ENCODE peak calls at places on chromosomes 3 and 15, in eight cellular contexts. T, Z, H, V, U, Y, Q and E are unnamed samples.

GRCh38 chr3:163708428-163708827 is 1369.9 kb downstream of the SI start:
- ATAC-seq in T (no peak), Z (no peak), H (no peak), V (no peak), U (no peak), Y (no peak), Q (no peak), E (no peak)

GRCh38 chr3:13853978-13854296 is 25.9 kb downstream of the WNT7A start:
- ATAC-seq in T (no peak), Z (no peak), H (no peak), V (no peak), U (no peak), Y (no peak), Q (no peak), E (no peak)

GRCh38 chr15:51861557-51862350 is 32.3 kb downstream of the TMOD3 start:
- ATAC-seq in T (no peak), Z (peak), H (no peak), V (no peak), U (peak), Y (no peak), Q (no peak), E (no peak)

GRCh38 chr3:41985018-41985417 is 23.1 kb upstream of the ULK4 start:
- ATAC-seq in T (no peak), Z (no peak), H (no peak), V (no peak), U (no peak), Y (no peak), Q (no peak), E (no peak)

GRCh38 chr3:54773251-54773650 is 154.6 kb downstream of the LRTM1 start:
- ATAC-seq in T (no peak), Z (no peak), H (no peak), V (no peak), U (no peak), Y (no peak), Q (no peak), E (no peak)

GRCh38 chr3:4757056-4757948 is 221.9 kb upstream of the BHLHE40 start:
- ATAC-seq in T (no peak), Z (peak), H (no peak), V (no peak), U (no peak), Y (peak), Q (no peak), E (no peak)

GRCh38 chr3:8506611-8507061 is 5.0 kb downstream of the LMCD1 start:
- ATAC-seq in T (no peak), Z (no peak), H (no peak), V (no peak), U (no peak), Y (no peak), Q (no peak), E (no peak)

GRCh38 chr3:88188436-88188835 is 38.7 kb downstream of the C3orf38 start:
- ATAC-seq in T (no peak), Z (no peak), H (no peak), V (no peak), U (no peak), Y (no peak), Q (no peak), E (no peak)

GRCh38 chr15:66766282-66767228 is 64.5 kb downstream of the SMAD6 start:
- ATAC-seq in T (no peak), Z (no peak), H (no peak), V (no peak), U (no peak), Y (no peak), Q (no peak), E (no peak)

GRCh38 chr15:73227433-73228056 is 141.2 kb downstream of the HCN4 start:
- ATAC-seq in T (no peak), Z (no peak), H (no peak), V (no peak), U (no peak), Y (no peak), Q (no peak), E (no peak)

GRCh38 chr3:33440328-33440577 is at the start of gene UBP1:
- ATAC-seq in T (peak), Z (peak), H (no peak), V (no peak), U (no peak), Y (no peak), Q (peak), E (peak)

GRCh38 chr3:8724108-8724752 is 9.4 kb upstream of the CAV3 start:
- ATAC-seq in T (no peak), Z (no peak), H (no peak), V (no peak), U (no peak), Y (no peak), Q (no peak), E (no peak)

GRCh38 chr15:34039506-34040123 is 611 bp upstream of the AVEN start:
- ATAC-seq in T (peak), Z (no peak), H (no peak), V (no peak), U (peak), Y (no peak), Q (no peak), E (no peak)

GRCh38 chr3:118781879-118782278 is 252.8 kb downstream of the IGSF11 start:
- ATAC-seq in T (no peak), Z (no peak), H (no peak), V (no peak), U (no peak), Y (no peak), Q (no peak), E (no peak)

GRCh38 chr15:56366211-56366610 is 985 bp downstream of the TEX9 start:
- ATAC-seq in T (no peak), Z (no peak), H (no peak), V (no peak), U (no peak), Y (no peak), Q (no peak), E (no peak)

GRCh38 chr15:56365075-56365711 is at the start of gene TEX9:
- ATAC-seq in T (peak), Z (peak), H (peak), V (peak), U (peak), Y (peak), Q (peak), E (peak)

GRCh38 chr15:56371495-56372147 is 6.4 kb downstream of the TEX9 start:
- ATAC-seq in T (no peak), Z (no peak), H (no peak), V (no peak), U (no peak), Y (no peak), Q (no peak), E (no peak)

GRCh38 chr15:56367156-56367555 is 1.9 kb downstream of the TEX9 start:
- ATAC-seq in T (no peak), Z (no peak), H (no peak), V (no peak), U (no peak), Y (no peak), Q (no peak), E (no peak)

DNA sequence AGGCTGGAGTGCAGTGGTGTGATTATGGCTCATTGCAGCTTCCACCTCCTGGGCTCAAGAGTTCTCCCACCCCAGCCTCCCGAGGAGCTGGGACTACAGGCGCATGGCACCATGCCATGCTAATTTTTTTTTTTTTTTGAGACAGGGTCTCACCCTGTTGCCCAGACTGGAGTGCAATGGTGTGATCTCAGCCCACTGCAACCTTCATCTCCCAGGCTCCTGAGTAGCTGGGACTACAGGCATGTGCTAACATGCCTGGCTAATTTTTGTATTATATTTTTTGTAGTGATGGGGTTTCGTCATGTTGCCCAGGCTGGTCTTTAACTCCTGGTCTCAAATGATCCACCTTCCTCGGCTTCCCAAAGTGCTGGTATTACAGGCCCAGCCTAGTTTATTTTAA is 4.0 kb downstream of the TEX9 start:
- ATAC-seq in T (no peak), Z (no peak), H (no peak), V (no peak), U (no peak), Y (no peak), Q (no peak), E (no peak)
- TF ChIP-seq CTCF in T (no peak), Z (no peak), H (no peak), V (no peak), U (no peak), Y (no peak), Q (no peak), E (no peak)

GRCh38 chr3:44886561-44886960 is 12.2 kb downstream of the TGM4 start:
- ATAC-seq in T (no peak), Z (no peak), H (no peak), V (no peak), U (no peak), Y (no peak), Q (peak), E (no peak)

GRCh38 chr3:44885618-44886017 is 11.2 kb downstream of the TGM4 start:
- ATAC-seq in T (peak), Z (no peak), H (no peak), V (peak), U (peak), Y (no peak), Q (no peak), E (no peak)

GRCh38 chr3:44880284-44880683 is 5.9 kb downstream of the TGM4 start:
- ATAC-seq in T (no peak), Z (no peak), H (no peak), V (no peak), U (no peak), Y (no peak), Q (no peak), E (no peak)

GRCh38 chr3:44883999-44884431 is 9.6 kb downstream of the TGM4 start:
- ATAC-seq in T (peak), Z (no peak), H (no peak), V (peak), U (no peak), Y (peak), Q (no peak), E (no peak)

GRCh38 chr3:44883213-44883955 is 9.0 kb downstream of the TGM4 start:
- ATAC-seq in T (no peak), Z (no peak), H (no peak), V (no peak), U (no peak), Y (no peak), Q (no peak), E (no peak)
- TF ChIP-seq CTCF in T (no peak), Z (no peak), H (no peak), V (no peak), U (no peak), Y (no peak), Q (no peak), E (no peak)

DNA sequence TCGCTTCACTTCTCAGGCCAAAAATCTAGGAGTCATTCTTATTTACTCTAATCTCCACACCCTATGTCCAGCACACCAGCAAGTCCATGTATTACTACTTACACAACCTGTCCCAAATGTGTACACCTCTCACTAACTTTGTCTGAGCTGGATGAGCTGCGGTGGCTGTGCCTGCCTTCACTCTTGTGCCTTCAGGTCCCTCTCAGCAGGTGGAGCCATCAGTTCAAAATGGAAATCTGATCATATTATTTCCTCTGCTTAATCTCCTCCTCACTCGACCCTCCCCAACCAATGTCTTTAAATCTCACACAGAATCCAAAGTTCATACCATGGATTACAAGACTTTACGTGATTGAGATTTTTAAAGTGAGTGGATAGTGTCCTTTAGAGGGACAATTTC is 82.8 kb downstream of the SSR3 start:
- ATAC-seq in T (no peak), Z (no peak), H (no peak), V (no peak), U (no peak), Y (no peak), Q (no peak), E (no peak)
- TF ChIP-seq CTCF in T (no peak), Z (no peak), H (no peak), V (no peak), U (no peak), Y (no peak), Q (no peak), E (no peak)

GRCh38 chr15:97745481-97746071 is 214.9 kb upstream of the ARRDC4 start:
- ATAC-seq in T (no peak), Z (peak), H (no peak), V (no peak), U (peak), Y (no peak), Q (no peak), E (no peak)
- TF ChIP-seq CTCF in T (peak), Z (peak), H (peak), V (peak), U (peak), Y (peak), Q (no peak), E (peak)

GRCh38 chr3:16432714-16433113 is 80.8 kb downstream of the RFTN1 start:
- ATAC-seq in T (no peak), Z (no peak), H (no peak), V (no peak), U (no peak), Y (no peak), Q (no peak), E (no peak)
- TF ChIP-seq CTCF in T (no peak), Z (no peak), H (no peak), V (no peak), U (no peak), Y (no peak), Q (no peak), E (no peak)

GRCh38 chr3:97969541-97969940 is 2.7 kb downstream of the RIOX2 start:
- ATAC-seq in T (no peak), Z (no peak), H (no peak), V (no peak), U (no peak), Y (no peak), Q (no peak), E (no peak)

GRCh38 chr3:97970131-97970530 is 2.1 kb downstream of the RIOX2 start:
- ATAC-seq in T (no peak), Z (no peak), H (no peak), V (no peak), U (no peak), Y (no peak), Q (no peak), E (no peak)

GRCh38 chr3:97970929-97971460 is 1.2 kb downstream of the RIOX2 start:
- ATAC-seq in T (no peak), Z (no peak), H (no peak), V (no peak), U (no peak), Y (no peak), Q (no peak), E (no peak)

GRCh38 chr3:97968376-97968775 is 3.9 kb downstream of the RIOX2 start:
- ATAC-seq in T (no peak), Z (no peak), H (no peak), V (no peak), U (peak), Y (no peak), Q (no peak), E (no peak)

GRCh38 chr3:97967966-97968365 is 4.3 kb downstream of the RIOX2 start:
- ATAC-seq in T (no peak), Z (no peak), H (no peak), V (no peak), U (no peak), Y (no peak), Q (no peak), E (no peak)
- TF ChIP-seq CTCF in T (no peak), Z (peak), H (no peak), V (no peak), U (no peak), Y (no peak), Q (no peak), E (no peak)